ENCODE peak calls at places on chromosomes 13 and 19, in five cellular contexts. L, Y, U, P and H are unnamed samples. For H3K27me3, the result is how much of the 10 kb centered on the place peaks cover.

GRCh38 chr13:110306960-110307696 is at the start of the genes COL4A1 and COL4A2:
- DNase-seq in L (peak), P (no peak), Y (no peak), U (peak), H (peak)

GRCh38 chr13:21164631-21165030 is 11.7 kb downstream of the SKA3 start:
- DNase-seq in L (no peak), P (no peak), Y (no peak), U (no peak), H (no peak)

GRCh38 chr13:112073245-112074138 is 6.5 kb downstream of the SOX1 start:
- DNase-seq in U (peak), Y (no peak), L (no peak), P (no peak), H (no peak)

GRCh38 chr19:47110521-47111080 is 3.0 kb downstream of the ZC3H4 start:
- DNase-seq in P (peak), Y (peak), U (no peak), L (no peak), H (no peak)

GRCh38 chr19:56126983-56127780 is 6.1 kb upstream of the ZNF787 start:
- DNase-seq in Y (no peak), L (no peak), P (no peak), U (no peak), H (no peak)

GRCh38 chr13:93248627-93249047 is 22.0 kb downstream of the GPC6 start:
- DNase-seq in U (no peak), L (peak), Y (no peak), P (no peak), H (peak)

GRCh38 chr19:51965583-51965982 is 21.1 kb downstream of the ZNF350 start:
- DNase-seq in L (no peak), Y (no peak), U (no peak), P (no peak), H (no peak)

GRCh38 chr13:28273919-28274318 is 135.6 kb downstream of the PAN3 start:
- DNase-seq in Y (no peak), L (no peak), U (no peak), P (no peak), H (no peak)

GRCh38 chr19:45311640-45312039 is 11.0 kb downstream of the CKM start:
- DNase-seq in P (no peak), U (no peak), Y (peak), L (no peak), H (no peak)

GRCh38 chr13:75180805-75181455 is 301.0 kb downstream of the TBC1D4 start:
- DNase-seq in Y (no peak), P (no peak), L (no peak), U (no peak), H (no peak)

DNA sequence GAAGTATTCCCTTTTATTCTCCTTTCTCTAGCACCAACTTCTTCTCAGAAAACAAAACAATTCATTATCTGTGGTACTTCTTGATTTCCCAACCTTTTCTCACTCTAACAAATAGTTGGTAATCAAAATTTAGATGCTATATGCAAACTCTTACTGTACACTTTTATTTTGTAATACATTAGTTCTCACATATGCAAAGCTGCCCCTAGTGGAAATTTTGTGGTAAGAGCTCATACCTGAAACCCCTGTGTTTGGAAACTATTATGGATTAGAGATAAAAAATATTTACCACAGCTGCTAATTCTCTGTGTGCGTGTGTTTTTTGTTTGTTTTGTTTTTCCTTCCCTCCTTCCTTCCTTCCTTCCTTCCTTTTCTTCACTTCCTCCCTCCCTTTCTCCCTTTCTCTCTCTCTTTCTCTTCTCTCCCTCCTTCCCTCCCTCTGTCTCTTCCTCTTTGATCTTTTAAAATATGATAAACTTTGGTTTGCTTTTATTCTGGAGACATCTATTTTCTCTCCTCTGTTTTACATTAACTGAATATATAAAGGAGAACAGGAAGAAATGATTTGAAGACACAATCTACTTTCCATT is 537.4 kb downstream of the SLITRK6 start:
- DNase-seq in L (no peak), P (no peak), Y (no peak), U (no peak), H (no peak)
- TF ChIP-seq CTCF in L (no peak), P (peak), Y (peak), U (no peak), H (peak)

DNA sequence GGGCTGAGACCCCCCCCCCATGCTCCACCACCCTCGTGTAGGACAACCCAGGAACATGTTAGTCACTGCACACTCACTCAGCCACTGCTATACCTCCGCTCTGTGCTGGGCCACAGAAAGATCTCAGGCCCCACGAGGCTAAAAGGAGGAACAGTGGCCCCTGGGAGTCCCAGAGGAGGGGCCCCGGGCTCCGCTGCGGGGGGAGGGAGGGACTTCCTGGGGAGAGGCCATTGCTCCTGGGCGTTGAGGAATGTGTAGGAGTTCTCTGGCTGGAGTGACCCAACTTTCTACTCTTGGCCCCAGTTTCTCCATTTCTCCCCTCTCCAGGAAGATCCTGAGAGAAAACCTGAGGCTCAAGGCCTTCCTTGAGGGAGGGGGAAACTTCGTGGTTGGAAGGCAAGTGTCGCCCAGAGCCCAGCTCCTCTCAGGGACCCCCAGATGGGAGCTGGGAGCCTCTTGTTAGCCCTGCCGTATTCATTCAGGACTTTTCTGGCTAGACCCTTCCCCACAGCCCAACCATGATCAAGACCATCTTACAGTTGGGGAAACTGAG is 13.6 kb downstream of the ONECUT3 start:
- DNase-seq in Y (peak), L (no peak), P (no peak), U (no peak), H (no peak)
- H3K27me3 ChIP-seq in Y (half or more), L (under half), P (under half), U (under half), H (under half)

DNA sequence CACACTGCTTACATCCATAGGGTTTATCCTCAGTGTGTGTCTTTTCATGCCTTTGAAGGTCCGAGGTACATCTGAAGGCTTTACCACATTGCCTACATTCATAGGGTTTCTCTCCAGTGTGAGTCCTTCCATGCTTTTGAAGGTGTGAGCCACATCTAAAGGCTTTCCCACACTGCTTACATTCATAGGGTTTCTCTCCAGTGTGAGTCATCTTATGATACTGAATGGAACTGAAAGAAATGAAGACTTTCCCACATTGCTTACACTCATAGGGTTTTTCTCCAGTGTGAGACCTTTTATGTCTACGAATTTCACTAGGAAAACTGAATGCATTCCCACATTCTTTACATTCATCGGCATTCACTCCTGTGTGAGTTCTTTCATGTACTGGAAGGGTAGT is 7.1 kb downstream of the ZNF20 start:
- DNase-seq in P (no peak), Y (no peak), L (no peak), U (no peak), H (no peak)
- H3K4me3 ChIP-seq in P (no peak), Y (no peak), L (no peak), U (no peak), H (no peak)

GRCh38 chr13:51733656-51734334 is 70.2 kb downstream of the DHRS12 start:
- DNase-seq in U (no peak), Y (peak), L (no peak), P (no peak), H (no peak)

GRCh38 chr13:51729853-51730553 is 74.0 kb downstream of the DHRS12 start:
- DNase-seq in Y (no peak), U (peak), P (no peak), L (no peak), H (peak)

GRCh38 chr13:51730927-51731326 is 73.0 kb downstream of the DHRS12 start:
- DNase-seq in L (no peak), P (no peak), Y (no peak), U (no peak), H (no peak)

GRCh38 chr13:51728972-51729371 is 75.0 kb downstream of the DHRS12 start:
- DNase-seq in P (no peak), U (no peak), L (no peak), Y (peak), H (no peak)

GRCh38 chr13:51731759-51732158 is 72.2 kb downstream of the DHRS12 start:
- DNase-seq in P (no peak), U (no peak), Y (no peak), L (no peak), H (no peak)
- TF ChIP-seq CTCF in P (no peak), U (no peak), Y (no peak), L (no peak), H (peak)

DNA sequence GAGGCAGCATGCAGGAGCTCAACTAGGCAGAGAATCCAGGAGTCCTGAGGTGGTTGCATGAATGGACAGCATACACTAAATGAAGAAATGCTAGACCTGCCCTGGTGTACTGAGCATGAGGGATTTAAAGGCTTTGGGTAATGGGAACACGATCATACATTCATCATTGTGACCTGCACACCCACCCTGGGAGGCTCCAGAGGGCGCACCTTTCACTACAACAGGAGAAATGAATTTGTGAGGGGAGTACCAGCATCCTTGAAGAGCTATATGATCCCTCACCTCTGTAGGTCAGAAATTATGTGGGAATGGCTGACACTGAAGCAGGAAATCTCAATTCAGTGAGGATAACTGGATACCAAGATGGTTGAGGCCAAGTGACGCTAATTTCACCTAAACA is 8.9 kb downstream of the KLK2 start:
- DNase-seq in L (no peak), P (no peak), U (no peak), Y (no peak), H (no peak)
- H3K27me3 ChIP-seq in L (under half), P (under half), U (under half), Y (under half), H (under half)